ENCODE peak calls at places on chromosomes 11 and 22, in six cellular contexts. U is Right ventricle myocardium superior; O is activated CD4-positive, alpha-beta T cell treated with anti-CD3 and anti-CD28 coated beads, Interleukin-2, amount 10 ng/mL, durations not matched to agents 24 days and 14 days; P is A549; X is AG08396; M is lower lobe of right lung. Q is an unnamed sample.

GRCh38 chr11:60848714-60849151 is 6.8 kb downstream of the CCDC86 start:
- DNase-seq in U (no peak), O (no peak), X (no peak), P (no peak), M (no peak), Q (no peak)

GRCh38 chr11:62603072-62603408 is 1.4 kb upstream of the MTA2 start:
- DNase-seq in X (no peak), M (no peak), O (no peak), U (peak), P (no peak), Q (no peak)

GRCh38 chr22:33565580-33565995 is 354.7 kb downstream of the LARGE1 start:
- DNase-seq in P (no peak), O (no peak), X (no peak), U (peak), M (no peak), Q (no peak)

GRCh38 chr11:15229069-15229468 is 114.3 kb downstream of the INSC start:
- DNase-seq in M (no peak), U (no peak), P (no peak), O (no peak), X (peak), Q (no peak)

GRCh38 chr11:109735139-109735538 is 313.1 kb downstream of the C11orf87 start:
- DNase-seq in M (no peak), O (no peak), P (no peak), U (no peak), X (no peak), Q (no peak)

GRCh38 chr11:77748266-77748665 is 72.3 kb downstream of the RSF1 start:
- DNase-seq in P (no peak), U (no peak), O (no peak), M (no peak), X (no peak), Q (no peak)

GRCh38 chr11:94786264-94787126 is 18.3 kb downstream of the AMOTL1 start:
- DNase-seq in P (no peak), O (peak), X (no peak), U (no peak), M (no peak), Q (no peak)

GRCh38 chr11:13141731-13142724 is 132.9 kb downstream of the RASSF10 start:
- DNase-seq in O (no peak), M (no peak), P (no peak), U (no peak), X (no peak), Q (no peak)

GRCh38 chr11:875769-876301 is 33.2 kb downstream of the TSPAN4 start:
- DNase-seq in M (no peak), U (no peak), P (no peak), O (no peak), X (no peak), Q (no peak)

GRCh38 chr11:96035744-96036087 is 111.8 kb upstream of the MTMR2 start:
- DNase-seq in U (no peak), X (no peak), M (no peak), P (no peak), O (no peak), Q (no peak)

GRCh38 chr11:10379433-10379832 is 74.6 kb downstream of the ADM start:
- DNase-seq in M (no peak), P (no peak), U (no peak), X (peak), O (no peak), Q (no peak)

GRCh38 chr11:57641011-57641410 is 8.7 kb downstream of the YPEL4 start:
- DNase-seq in X (peak), U (no peak), O (no peak), M (no peak), P (no peak), Q (peak)

GRCh38 chr11:72766152-72766902 is 14.1 kb upstream of the ARAP1 start:
- DNase-seq in O (no peak), P (no peak), X (no peak), U (no peak), M (no peak), Q (no peak)

GRCh38 chr11:112292785-112293407 is 32.2 kb upstream of the PLET1 start:
- DNase-seq in X (peak), M (no peak), O (no peak), U (no peak), P (no peak), Q (no peak)

GRCh38 chr22:42313804-42314581 is 43.5 kb upstream of the TCF20 start:
- DNase-seq in U (peak), P (peak), X (no peak), M (no peak), O (peak), Q (peak)

GRCh38 chr11:19422257-19422656 is 181.5 kb upstream of the E2F8 start:
- DNase-seq in M (no peak), X (no peak), O (no peak), P (no peak), U (no peak), Q (no peak)

GRCh38 chr11:73236879-73237278 is 18.8 kb downstream of the P2RY2 start:
- DNase-seq in U (peak), M (peak), P (peak), O (peak), X (peak), Q (peak)

GRCh38 chr11:86807356-86807755 is 7.0 kb downstream of the PRSS23 start:
- DNase-seq in X (no peak), M (no peak), O (no peak), U (no peak), P (no peak), Q (no peak)

GRCh38 chr22:36619797-36620390 is 83.7 kb downstream of the CACNG2 start:
- DNase-seq in X (no peak), O (no peak), U (no peak), M (no peak), P (no peak), Q (no peak)